ENCODE peak calls at places on chromosomes 1 and 21, in four cellular contexts. One of them, this sample, is unnamed.

GRCh38 chr1:180198186-180198585 is 31.9 kb upstream of the LHX4 start:
- DNase-seq in HepG2: no peak
- DNase-seq in A549: no peak
- DNase-seq in K562: no peak
- DNase-seq in this sample: no peak

GRCh38 chr21:29332461-29333354 is 34.0 kb downstream of the BACH1 start:
- DNase-seq in K562: no peak
- DNase-seq in A549: no peak
- DNase-seq in HepG2: no peak
- DNase-seq in this sample: no peak

GRCh38 chr1:116387551-116387950 is 14.5 kb downstream of the ATP1A1 start:
- DNase-seq in K562: no peak
- DNase-seq in A549: no peak
- DNase-seq in HepG2: no peak
- DNase-seq in this sample: no peak

GRCh38 chr1:10438677-10439163 is 8.5 kb downstream of the CENPS start:
- DNase-seq in A549: no peak
- DNase-seq in K562: no peak
- DNase-seq in HepG2: peak
- DNase-seq in this sample: no peak

GRCh38 chr1:90716552-90717355 is at the start of gene BARHL2:
- DNase-seq in A549: no peak
- DNase-seq in HepG2: no peak
- DNase-seq in K562: no peak
- DNase-seq in this sample: no peak

GRCh38 chr1:207021139-207021861 is 11.3 kb downstream of the C1orf116 start:
- DNase-seq in HepG2: peak
- DNase-seq in K562: peak
- DNase-seq in A549: no peak
- DNase-seq in this sample: no peak

GRCh38 chr1:231554969-231555368 is 26.5 kb downstream of the TSNAX start:
- DNase-seq in K562: no peak
- DNase-seq in HepG2: no peak
- DNase-seq in A549: no peak
- DNase-seq in this sample: no peak

GRCh38 chr21:16534408-16535099 is 804.8 kb downstream of the USP25 start:
- DNase-seq in K562: no peak
- DNase-seq in A549: peak
- DNase-seq in HepG2: no peak
- DNase-seq in this sample: no peak

GRCh38 chr1:16095447-16095846 is 22.0 kb upstream of the FAM131C start:
- DNase-seq in HepG2: no peak
- DNase-seq in K562: no peak
- DNase-seq in A549: no peak
- DNase-seq in this sample: no peak

GRCh38 chr1:116476321-116476720 is 94.5 kb downstream of the CD58 start:
- DNase-seq in K562: peak
- DNase-seq in A549: no peak
- DNase-seq in HepG2: no peak
- DNase-seq in this sample: no peak

GRCh38 chr1:30419246-30419720 is 304.1 kb downstream of the MATN1 start:
- DNase-seq in A549: no peak
- DNase-seq in K562: no peak
- DNase-seq in HepG2: no peak
- DNase-seq in this sample: no peak

GRCh38 chr1:69077198-69077597 is 490.5 kb upstream of the LRRC7 start:
- DNase-seq in A549: no peak
- DNase-seq in K562: no peak
- DNase-seq in HepG2: no peak
- DNase-seq in this sample: no peak

GRCh38 chr1:54239041-54239410 is 39.1 kb downstream of the MRPL37 start:
- DNase-seq in A549: no peak
- DNase-seq in HepG2: no peak
- DNase-seq in K562: no peak
- DNase-seq in this sample: no peak

GRCh38 chr1:63612971-63613370 is 19.8 kb downstream of the PGM1 start:
- DNase-seq in HepG2: no peak
- DNase-seq in A549: no peak
- DNase-seq in K562: no peak
- DNase-seq in this sample: no peak

GRCh38 chr1:29963946-29964345 is 727.6 kb downstream of the PTPRU start:
- DNase-seq in HepG2: no peak
- DNase-seq in K562: no peak
- DNase-seq in A549: no peak
- DNase-seq in this sample: no peak

GRCh38 chr1:51558375-51558924 is 39.4 kb upstream of the EPS15 start:
- DNase-seq in HepG2: no peak
- DNase-seq in A549: no peak
- DNase-seq in K562: no peak
- DNase-seq in this sample: no peak

GRCh38 chr21:36791695-36792451 is 93.0 kb downstream of the SIM2 start:
- DNase-seq in HepG2: no peak
- DNase-seq in A549: no peak
- DNase-seq in K562: no peak
- DNase-seq in this sample: no peak

GRCh38 chr1:52413410-52414104 is 9.2 kb downstream of the PRPF38A start:
- DNase-seq in K562: no peak
- DNase-seq in A549: no peak
- DNase-seq in HepG2: no peak
- DNase-seq in this sample: no peak

GRCh38 chr1:225882699-225883615 is 777 bp upstream of the TMEM63A start:
- DNase-seq in HepG2: peak
- DNase-seq in A549: peak
- DNase-seq in K562: peak
- DNase-seq in this sample: peak

GRCh38 chr1:226696552-226696951 is 42.5 kb downstream of the ITPKB start:
- DNase-seq in A549: no peak
- DNase-seq in K562: no peak
- DNase-seq in HepG2: no peak
- DNase-seq in this sample: no peak

GRCh38 chr1:29235955-29236742 is at the start of gene PTPRU:
- DNase-seq in HepG2: peak
- DNase-seq in A549: peak
- DNase-seq in K562: peak
- DNase-seq in this sample: peak

GRCh38 chr1:29096255-29096896 is 27.3 kb downstream of the TMEM200B start:
- DNase-seq in HepG2: no peak
- DNase-seq in K562: no peak
- DNase-seq in A549: no peak
- DNase-seq in this sample: no peak

GRCh38 chr1:212595787-212596714 is 12.5 kb upstream of the ATF3 start:
- DNase-seq in K562: peak
- DNase-seq in A549: peak
- DNase-seq in HepG2: peak
- DNase-seq in this sample: peak

DNA sequence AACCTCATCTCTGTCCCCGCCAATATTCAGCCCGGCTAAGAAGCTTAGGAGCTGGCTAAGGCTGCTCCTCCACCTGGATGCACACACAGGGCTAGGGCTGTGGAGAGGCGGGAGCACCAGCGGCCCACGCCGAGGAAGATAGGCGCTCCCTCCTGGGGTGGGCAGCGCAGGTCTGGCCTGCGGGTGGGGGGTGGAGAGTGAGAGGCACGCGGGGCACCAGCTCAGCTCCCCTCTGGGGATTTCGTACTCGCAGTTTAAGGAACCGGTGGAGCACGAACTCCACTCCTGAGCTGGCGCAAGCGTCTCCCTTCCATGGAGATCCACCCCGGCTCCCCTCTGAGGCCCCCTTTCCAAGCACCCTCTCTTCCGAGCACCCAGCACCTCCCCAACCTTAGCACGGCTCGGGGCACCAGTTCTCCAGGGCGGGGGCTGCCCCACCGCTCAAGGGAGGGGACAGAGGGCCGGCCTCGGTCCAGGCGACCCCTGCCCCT is 433 bp upstream of the KAZN start:
- DNase-seq in A549: no peak
- DNase-seq in HepG2: no peak
- DNase-seq in K562: peak
- DNase-seq in this sample: peak
- TF ChIP-seq HMGXB4 in A549: no peak
- TF ChIP-seq HMGXB4 in HepG2: no peak
- TF ChIP-seq HMGXB4 in K562: no peak
- TF ChIP-seq HMGXB4 in this sample: no peak

GRCh38 chr1:48749068-48749467 is 27.6 kb downstream of the BEND5 start:
- DNase-seq in HepG2: no peak
- DNase-seq in A549: no peak
- DNase-seq in K562: no peak
- DNase-seq in this sample: no peak

GRCh38 chr1:48756704-48757316 is 19.9 kb downstream of the BEND5 start:
- DNase-seq in HepG2: no peak
- DNase-seq in A549: no peak
- DNase-seq in K562: no peak
- DNase-seq in this sample: no peak

GRCh38 chr1:48750089-48750488 is 26.6 kb downstream of the BEND5 start:
- DNase-seq in K562: no peak
- DNase-seq in A549: no peak
- DNase-seq in HepG2: no peak
- DNase-seq in this sample: no peak

GRCh38 chr1:48757363-48757762 is 19.3 kb downstream of the BEND5 start:
- DNase-seq in HepG2: no peak
- DNase-seq in A549: no peak
- DNase-seq in K562: no peak
- DNase-seq in this sample: no peak

GRCh38 chr1:48753293-48753692 is 23.4 kb downstream of the BEND5 start:
- DNase-seq in A549: no peak
- DNase-seq in HepG2: peak
- DNase-seq in K562: no peak
- DNase-seq in this sample: no peak
- TF ChIP-seq HMGXB4 in A549: no peak
- TF ChIP-seq HMGXB4 in HepG2: no peak
- TF ChIP-seq HMGXB4 in K562: no peak
- TF ChIP-seq HMGXB4 in this sample: no peak

DNA sequence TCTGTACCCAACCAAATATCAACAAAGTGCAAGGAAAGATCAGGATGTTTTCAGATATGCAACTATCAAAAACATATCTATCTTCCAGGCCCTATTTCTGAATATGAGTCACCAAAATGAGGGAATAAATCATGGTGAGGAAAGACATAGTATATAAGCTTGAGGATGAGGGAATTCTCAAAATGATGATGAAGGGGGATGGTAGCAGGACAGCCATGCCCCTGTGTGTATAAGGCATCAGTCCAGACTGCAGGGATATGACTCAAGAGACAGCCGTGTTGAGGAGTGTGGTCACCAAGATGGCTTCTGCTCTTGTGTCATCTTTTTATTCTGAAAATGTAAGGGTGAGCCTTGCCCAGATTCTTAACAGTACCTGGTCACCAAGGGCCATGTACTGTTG is 4.4 kb upstream of the WDR64 start:
- DNase-seq in K562: no peak
- DNase-seq in A549: no peak
- DNase-seq in HepG2: no peak
- DNase-seq in this sample: no peak
- TF ChIP-seq HMGXB4 in K562: no peak
- TF ChIP-seq HMGXB4 in A549: no peak
- TF ChIP-seq HMGXB4 in HepG2: no peak
- TF ChIP-seq HMGXB4 in this sample: no peak

DNA sequence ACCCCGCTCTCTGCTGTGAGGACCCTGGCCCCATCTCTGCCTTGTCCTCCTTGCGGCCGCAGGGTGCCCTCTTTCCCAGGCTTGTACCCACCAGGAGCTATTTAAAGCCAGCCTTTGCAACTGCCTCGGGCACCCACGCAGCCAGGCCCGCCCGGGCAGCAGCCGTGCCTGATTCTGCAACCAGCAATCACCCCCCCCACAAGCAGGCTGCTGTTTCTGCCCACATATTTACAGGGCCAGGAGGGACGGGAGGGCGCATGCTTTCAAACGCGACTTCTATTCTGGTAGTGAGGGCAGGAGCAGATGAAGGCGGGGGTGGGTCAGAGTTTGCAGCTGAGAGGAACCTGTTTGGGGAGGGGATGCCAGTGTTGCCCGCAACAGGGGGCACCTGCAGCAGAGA is 13.6 kb downstream of the GABRD start:
- DNase-seq in HepG2: no peak
- DNase-seq in K562: no peak
- DNase-seq in A549: no peak
- DNase-seq in this sample: no peak
- TF ChIP-seq HMGXB4 in HepG2: no peak
- TF ChIP-seq HMGXB4 in K562: no peak
- TF ChIP-seq HMGXB4 in A549: no peak
- TF ChIP-seq HMGXB4 in this sample: no peak

GRCh38 chr1:156929596-156930238 is 9.3 kb downstream of the LRRC71 start:
- DNase-seq in HepG2: no peak
- DNase-seq in A549: no peak
- DNase-seq in K562: no peak
- DNase-seq in this sample: no peak
- TF ChIP-seq HMGXB4 in HepG2: no peak
- TF ChIP-seq HMGXB4 in A549: no peak
- TF ChIP-seq HMGXB4 in K562: no peak
- TF ChIP-seq HMGXB4 in this sample: no peak

DNA sequence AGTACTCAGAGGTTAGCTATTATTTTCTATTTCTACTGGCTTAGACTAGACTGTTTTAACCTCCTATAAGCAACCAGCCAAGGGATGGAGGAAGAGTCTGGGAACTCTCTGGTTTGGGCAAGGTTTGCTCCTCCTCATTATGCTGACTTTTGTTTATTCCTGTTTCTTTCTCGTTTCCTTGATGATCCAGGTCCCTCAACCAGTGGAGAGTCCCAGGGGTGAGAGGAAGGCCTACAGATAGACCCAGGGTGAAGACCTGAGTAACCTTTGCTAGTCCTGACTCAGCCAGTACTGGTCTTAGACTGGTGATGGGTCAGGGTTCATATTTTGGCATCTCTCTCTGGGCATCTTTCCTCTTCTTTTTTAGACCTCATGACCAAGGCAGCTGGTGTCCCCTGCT is 5.4 kb downstream of the TUFT1 start:
- DNase-seq in A549: no peak
- DNase-seq in HepG2: no peak
- DNase-seq in K562: no peak
- DNase-seq in this sample: no peak
- TF ChIP-seq HMGXB4 in A549: no peak
- TF ChIP-seq HMGXB4 in HepG2: no peak
- TF ChIP-seq HMGXB4 in K562: no peak
- TF ChIP-seq HMGXB4 in this sample: no peak

GRCh38 chr1:145858238-145858936 is 494 bp downstream of the PIAS3 start:
- DNase-seq in A549: peak
- DNase-seq in HepG2: no peak
- DNase-seq in K562: peak
- DNase-seq in this sample: peak
- TF ChIP-seq HMGXB4 in A549: no peak
- TF ChIP-seq HMGXB4 in HepG2: no peak
- TF ChIP-seq HMGXB4 in K562: no peak
- TF ChIP-seq HMGXB4 in this sample: no peak

This sample was measured in WTC11.